ENCODE peak calls at places on chromosome 7, in seven cellular contexts. X is hippocampal formation; S is stimulated activated CD8-positive, alpha-beta memory T cell treated with anti-CD3 and anti-CD28 coated beads, Interleukin-4, amount 100 ng/mL, for 48 hours; Z is GM23248; C is WTC11; J is NCI-H2029 treated with DMSO at 0.1 percent for 48 hours; H is effector CD4-positive, alpha-beta T cell. V is an unnamed sample.

GRCh38 chr7:117145952-117146475 is 176.8 kb downstream of the WNT2 start:
- DNase-seq in H (no peak), X (no peak), J (no peak), Z (no peak), C (no peak), S (no peak), V (no peak)

GRCh38 chr7:68041559-68041958 is 1044.9 kb downstream of the TYW1 start:
- DNase-seq in J (no peak), H (no peak), S (no peak), C (no peak), Z (no peak), X (no peak), V (no peak)

GRCh38 chr7:64574481-64575159 is 11.7 kb upstream of the ZNF680 start:
- DNase-seq in C (peak; percentile 40), Z (peak; percentile 67), X (no peak), S (no peak), J (peak; percentile 62), H (no peak), V (peak; percentile 93)

GRCh38 chr7:7486362-7486761 is 49.3 kb downstream of the COL28A1 start:
- DNase-seq in C (no peak), H (no peak), J (no peak), S (no peak), Z (no peak), X (no peak), V (no peak)

GRCh38 chr7:55774327-55775050 is 88.1 kb downstream of the SEPTIN14 start:
- DNase-seq in Z (no peak), J (no peak), H (no peak), X (peak; percentile 23), C (no peak), S (no peak), V (no peak)

GRCh38 chr7:16129431-16130126 is 291.8 kb downstream of the CRPPA start:
- DNase-seq in X (no peak), S (no peak), C (no peak), H (no peak), Z (peak; percentile 81), J (no peak), V (no peak)

GRCh38 chr7:96481831-96482230 is 159.9 kb upstream of the SLC25A13 start:
- DNase-seq in C (no peak), J (no peak), Z (no peak), S (no peak), H (no peak), X (no peak), V (no peak)

GRCh38 chr7:65840446-65840845 is 32.4 kb upstream of the VKORC1L1 start:
- DNase-seq in Z (no peak), S (no peak), X (no peak), H (no peak), C (no peak), J (no peak), V (no peak)

GRCh38 chr7:46534593-46535271 is 613.7 kb upstream of the IGFBP3 start:
- DNase-seq in J (no peak), Z (peak; percentile 9), X (no peak), S (no peak), H (no peak), C (peak; percentile 20), V (no peak)

GRCh38 chr7:57646219-57646900 is 196.4 kb downstream of the ZNF716 start:
- DNase-seq in Z (no peak), S (no peak), H (no peak), X (no peak), J (no peak), C (no peak), V (no peak)

GRCh38 chr7:23490357-23491131 is 20.3 kb upstream of the IGF2BP3 start:
- DNase-seq in X (no peak), J (no peak), C (peak; percentile 24), H (peak; percentile 44), Z (peak; percentile 59), S (peak; percentile 57), V (no peak)

GRCh38 chr7:143352506-143353130 is 9.9 kb downstream of the FAM131B start:
- DNase-seq in S (no peak), C (no peak), X (no peak), Z (no peak), H (no peak), J (no peak), V (no peak)

GRCh38 chr7:100655908-100656674 is at the start of gene ACTL6B:
- DNase-seq in S (peak; percentile 85), H (no peak), J (peak; percentile 15), X (peak; percentile 37), Z (peak; percentile 63), C (peak; percentile 94), V (peak; percentile 67)

GRCh38 chr7:84677386-84677785 is 482.8 kb upstream of the SEMA3A start:
- DNase-seq in S (no peak), H (no peak), J (no peak), C (no peak), Z (peak; percentile 80), X (no peak), V (no peak)

GRCh38 chr7:106775552-106775936 is 89.5 kb upstream of the PIK3CG start:
- DNase-seq in H (no peak), J (no peak), Z (peak; percentile 87), S (no peak), C (no peak), X (no peak), V (no peak)

GRCh38 chr7:134823400-134823799 is 44.0 kb downstream of the CALD1 start:
- DNase-seq in J (no peak), C (no peak), S (no peak), Z (peak; percentile 54), X (no peak), H (no peak), V (no peak)

GRCh38 chr7:121547341-121548092 is 151.4 kb upstream of the FAM3C start:
- DNase-seq in J (peak; percentile 77), C (no peak), S (no peak), X (no peak), H (no peak), Z (peak; percentile 87), V (peak; percentile 65)

GRCh38 chr7:101743995-101744360 is 73.4 kb upstream of the CUX1 start:
- DNase-seq in Z (no peak), H (no peak), C (peak; percentile 69), J (no peak), X (no peak), S (no peak), V (peak; percentile 37)

GRCh38 chr7:497946-498655 is 21.5 kb downstream of the PDGFA start:
- DNase-seq in Z (no peak), C (no peak), J (no peak), H (no peak), S (no peak), X (peak; percentile 57), V (no peak)

GRCh38 chr7:78125884-78126283 is 327.3 kb downstream of the PHTF2 start:
- DNase-seq in Z (peak; percentile 82), S (no peak), J (no peak), C (no peak), X (no peak), H (no peak), V (no peak)

GRCh38 chr7:157138424-157139141 is at the start of gene UBE3C:
- DNase-seq in X (peak; percentile 78), C (peak; percentile 85), Z (peak; percentile 97), J (peak; percentile 57), H (peak; percentile 84), S (peak; percentile 92), V (peak; percentile 98)

GRCh38 chr7:151696738-151697514 is 177.2 kb upstream of the RHEB start:
- DNase-seq in X (no peak), C (peak; percentile 52), Z (no peak), J (no peak), H (no peak), S (no peak), V (no peak)

GRCh38 chr7:73969991-73970390 is 58.0 kb upstream of the ELN start:
- DNase-seq in X (no peak), Z (no peak), C (no peak), J (no peak), S (peak; percentile 0), H (no peak), V (no peak)

GRCh38 chr7:52696183-52696582 is 339.2 kb upstream of the POM121L12 start:
- DNase-seq in S (no peak), H (no peak), X (no peak), J (no peak), Z (no peak), C (no peak), V (peak; percentile 41)

GRCh38 chr7:129295015-129295423 is 70.2 kb downstream of the AHCYL2 start:
- DNase-seq in C (no peak), H (no peak), S (no peak), Z (peak; percentile 96), X (no peak), J (no peak), V (no peak)

GRCh38 chr7:127913686-127914085 is 117.6 kb downstream of the LRRC4 start:
- DNase-seq in S (no peak), J (no peak), C (no peak), X (no peak), Z (no peak), H (no peak), V (no peak)

GRCh38 chr7:122525355-122525754 is 173.6 kb downstream of the RNF133 start:
- DNase-seq in C (no peak), X (no peak), H (no peak), Z (no peak), S (no peak), J (no peak), V (no peak)

GRCh38 chr7:2637505-2638223 is 5.9 kb downstream of the TTYH3 start:
- DNase-seq in X (peak; percentile 60), J (no peak), C (no peak), S (no peak), Z (no peak), H (no peak), V (peak; percentile 78)

GRCh38 chr7:100486753-100487446 is 3.2 kb downstream of the NYAP1 start:
- DNase-seq in Z (peak; percentile 30), S (no peak), J (no peak), C (peak; percentile 41), H (no peak), X (no peak), V (no peak)

GRCh38 chr7:20403356-20403755 is 72.7 kb downstream of the ITGB8 start:
- DNase-seq in H (no peak), X (no peak), J (no peak), Z (peak; percentile 24), C (no peak), S (no peak), V (no peak)

GRCh38 chr7:149768931-149769330 is 4.5 kb downstream of the ZNF467 start:
- DNase-seq in Z (no peak), X (no peak), C (no peak), J (no peak), H (no peak), S (no peak), V (no peak)

GRCh38 chr7:55134786-55135185 is 116.0 kb downstream of the EGFR start:
- DNase-seq in J (no peak), C (no peak), H (no peak), S (no peak), Z (no peak), X (no peak), V (no peak)